ENCODE peak calls at places on chromosomes 12 and 14, in five cellular contexts. W is GM13976; O is T-cell; M is activated CD4-positive, alpha-beta memory T cell treated with anti-CD3 and anti-CD28 coated beads, Interleukin-2, amount 10 ng/mL, durations not matched to agents 7 days and 5 days; N is CD8-positive, alpha-beta T cell. T is an unnamed sample.

GRCh38 chr12:82438356-82438755 is 80.0 kb downstream of the METTL25 start:
- DNase-seq in W (peak; percentile 6), O (no peak), M (no peak), N (no peak), T (no peak)

GRCh38 chr14:91418387-91419043 is 895 bp upstream of the CCDC88C start:
- DNase-seq in W (peak; percentile 63), O (peak; percentile 75), M (peak; percentile 84), N (peak; percentile 76), T (peak; percentile 76)

GRCh38 chr14:64114166-64114565 is 180.0 kb downstream of the ESR2 start:
- DNase-seq in W (no peak), O (no peak), M (no peak), N (no peak), T (no peak)

GRCh38 chr12:96177013-96177412 is 17.2 kb upstream of the ELK3 start:
- DNase-seq in W (no peak), O (no peak), M (peak; percentile 84), N (no peak), T (no peak)

GRCh38 chr14:39426605-39427004 is 5.6 kb downstream of the FBXO33 start:
- DNase-seq in W (no peak), O (no peak), M (no peak), N (no peak), T (no peak)

GRCh38 chr12:97283297-97283696 is 179.3 kb upstream of the RMST start:
- DNase-seq in W (no peak), O (no peak), M (no peak), N (no peak), T (no peak)

GRCh38 chr12:4274396-4274959 is 916 bp downstream of the CCND2 start:
- DNase-seq in W (peak; percentile 39), O (no peak), M (peak; percentile 34), N (no peak), T (no peak)

GRCh38 chr14:57833304-57833703 is 32.6 kb downstream of the SLC35F4 start:
- DNase-seq in W (no peak), O (no peak), M (no peak), N (no peak), T (peak; percentile 88)

GRCh38 chr12:4037747-4038312 is 164.6 kb upstream of the PARP11 start:
- DNase-seq in W (peak; percentile 40), O (no peak), M (no peak), N (no peak), T (no peak)

GRCh38 chr12:90207799-90208198 is 499.2 kb upstream of the ATP2B1 start:
- DNase-seq in W (no peak), O (no peak), M (no peak), N (no peak), T (no peak)

GRCh38 chr14:94158239-94158888 is 15.8 kb upstream of the PPP4R4 start:
- DNase-seq in W (no peak), O (peak; percentile 28), M (peak; percentile 73), N (no peak), T (no peak)

GRCh38 chr12:65200007-65200665 is 30.8 kb downstream of the LEMD3 start:
- DNase-seq in W (no peak), O (no peak), M (no peak), N (no peak), T (no peak)

GRCh38 chr14:93090826-93091583 is 24.7 kb downstream of the ITPK1 start:
- DNase-seq in W (no peak), O (no peak), M (no peak), N (no peak), T (no peak)

GRCh38 chr12:6323995-6324711 is 13.7 kb downstream of the PLEKHG6 start:
- DNase-seq in W (no peak), O (no peak), M (no peak), N (no peak), T (no peak)

GRCh38 chr14:53569471-53569870 is 387.2 kb downstream of the BMP4 start:
- DNase-seq in W (no peak), O (no peak), M (no peak), N (no peak), T (no peak)

GRCh38 chr12:17215754-17216153 is 609.8 kb upstream of the LMO3 start:
- DNase-seq in W (no peak), O (no peak), M (no peak), N (no peak), T (no peak)

GRCh38 chr12:112932485-112933151 is 5.7 kb upstream of the OAS3 start:
- DNase-seq in W (no peak), O (no peak), M (no peak), N (no peak), T (no peak)

GRCh38 chr12:3757261-3757660 is 4.4 kb upstream of the CRACR2A start:
- DNase-seq in W (no peak), O (no peak), M (no peak), N (no peak), T (no peak)

GRCh38 chr14:80977103-80977728 is 21.8 kb downstream of the TSHR start:
- DNase-seq in W (no peak), O (no peak), M (no peak), N (no peak), T (no peak)

T was measured in RWPE2.